ENCODE peak calls at places on chromosomes 12 and 14, in seven cellular contexts. One of them, this sample, is unnamed.
A peak's percentile ranks its signal among the peaks of the same experiment; 100 is the strongest.

GRCh38 chr12:51591020-51591901 is at the start of gene SCN8A:
- DNase-seq in body of pancreas: peak; percentile 31
- DNase-seq in SK-N-SH: peak; percentile 94
- DNase-seq in left ventricle myocardium inferior: peak; percentile 23
- DNase-seq in CD8-positive, alpha-beta T cell: no peak
- DNase-seq in stomach: peak; percentile 36
- DNase-seq in neural progenitor cell: peak; percentile 95
- DNase-seq in this sample: peak; percentile 56

GRCh38 chr12:72612171-72612570 is 340.0 kb downstream of the TRHDE start:
- DNase-seq in body of pancreas: no peak
- DNase-seq in left ventricle myocardium inferior: no peak
- DNase-seq in stomach: no peak
- DNase-seq in CD8-positive, alpha-beta T cell: no peak
- DNase-seq in neural progenitor cell: no peak
- DNase-seq in SK-N-SH: no peak
- DNase-seq in this sample: no peak

GRCh38 chr14:69880851-69881250 is 1.6 kb downstream of the SMOC1 start:
- DNase-seq in body of pancreas: no peak
- DNase-seq in CD8-positive, alpha-beta T cell: no peak
- DNase-seq in SK-N-SH: peak; percentile 46
- DNase-seq in left ventricle myocardium inferior: no peak
- DNase-seq in neural progenitor cell: peak; percentile 10
- DNase-seq in stomach: no peak
- DNase-seq in this sample: no peak

GRCh38 chr12:107436376-107436775 is 249.2 kb upstream of the PWP1 start:
- DNase-seq in SK-N-SH: no peak
- DNase-seq in CD8-positive, alpha-beta T cell: no peak
- DNase-seq in neural progenitor cell: peak; percentile 31
- DNase-seq in body of pancreas: no peak
- DNase-seq in left ventricle myocardium inferior: no peak
- DNase-seq in stomach: no peak
- DNase-seq in this sample: no peak

GRCh38 chr14:106802413-106803364 is 1276.3 kb downstream of the TMEM121 start:
- DNase-seq in body of pancreas: peak; percentile 26
- DNase-seq in CD8-positive, alpha-beta T cell: no peak
- DNase-seq in SK-N-SH: peak; percentile 31
- DNase-seq in left ventricle myocardium inferior: no peak
- DNase-seq in neural progenitor cell: no peak
- DNase-seq in stomach: no peak
- DNase-seq in this sample: peak; percentile 19

GRCh38 chr12:101455685-101456084 is 19.5 kb upstream of the SPIC start:
- DNase-seq in body of pancreas: no peak
- DNase-seq in SK-N-SH: no peak
- DNase-seq in left ventricle myocardium inferior: no peak
- DNase-seq in CD8-positive, alpha-beta T cell: no peak
- DNase-seq in neural progenitor cell: no peak
- DNase-seq in stomach: no peak
- DNase-seq in this sample: no peak

GRCh38 chr12:109864916-109865315 is 15.4 kb downstream of the GLTP start:
- DNase-seq in body of pancreas: peak; percentile 20
- DNase-seq in stomach: no peak
- DNase-seq in neural progenitor cell: no peak
- DNase-seq in left ventricle myocardium inferior: no peak
- DNase-seq in CD8-positive, alpha-beta T cell: no peak
- DNase-seq in SK-N-SH: no peak
- DNase-seq in this sample: no peak

GRCh38 chr14:64880382-64881121 is 845 bp upstream of the SPTB start:
- DNase-seq in neural progenitor cell: peak; percentile 86
- DNase-seq in left ventricle myocardium inferior: peak; percentile 49
- DNase-seq in stomach: peak; percentile 46
- DNase-seq in SK-N-SH: peak; percentile 89
- DNase-seq in body of pancreas: peak; percentile 61
- DNase-seq in CD8-positive, alpha-beta T cell: peak; percentile 22
- DNase-seq in this sample: peak; percentile 65

GRCh38 chr12:6263931-6264330 is 46.6 kb upstream of the PLEKHG6 start:
- DNase-seq in left ventricle myocardium inferior: no peak
- DNase-seq in body of pancreas: no peak
- DNase-seq in neural progenitor cell: no peak
- DNase-seq in CD8-positive, alpha-beta T cell: no peak
- DNase-seq in stomach: no peak
- DNase-seq in SK-N-SH: peak; percentile 68
- DNase-seq in this sample: no peak

GRCh38 chr14:58750321-58751269 is 112.8 kb downstream of the DACT1 start:
- DNase-seq in body of pancreas: no peak
- DNase-seq in SK-N-SH: no peak
- DNase-seq in neural progenitor cell: no peak
- DNase-seq in stomach: no peak
- DNase-seq in left ventricle myocardium inferior: no peak
- DNase-seq in CD8-positive, alpha-beta T cell: no peak
- DNase-seq in this sample: no peak

GRCh38 chr12:62698701-62699101 is 232.1 kb downstream of the MON2 start:
- DNase-seq in body of pancreas: no peak
- DNase-seq in stomach: no peak
- DNase-seq in SK-N-SH: no peak
- DNase-seq in left ventricle myocardium inferior: no peak
- DNase-seq in CD8-positive, alpha-beta T cell: no peak
- DNase-seq in neural progenitor cell: no peak
- DNase-seq in this sample: no peak

GRCh38 chr12:111311011-111311410 is 57.9 kb downstream of the PHETA1 start:
- DNase-seq in SK-N-SH: no peak
- DNase-seq in body of pancreas: no peak
- DNase-seq in neural progenitor cell: no peak
- DNase-seq in CD8-positive, alpha-beta T cell: no peak
- DNase-seq in left ventricle myocardium inferior: no peak
- DNase-seq in stomach: no peak
- DNase-seq in this sample: no peak

GRCh38 chr12:62606654-62607053 is 140.0 kb downstream of the MON2 start:
- DNase-seq in CD8-positive, alpha-beta T cell: no peak
- DNase-seq in stomach: no peak
- DNase-seq in neural progenitor cell: no peak
- DNase-seq in body of pancreas: no peak
- DNase-seq in left ventricle myocardium inferior: no peak
- DNase-seq in SK-N-SH: no peak
- DNase-seq in this sample: no peak

GRCh38 chr14:102071283-102071998 is 15.4 kb downstream of the HSP90AA1 start:
- DNase-seq in SK-N-SH: no peak
- DNase-seq in body of pancreas: no peak
- DNase-seq in stomach: no peak
- DNase-seq in CD8-positive, alpha-beta T cell: no peak
- DNase-seq in neural progenitor cell: no peak
- DNase-seq in left ventricle myocardium inferior: no peak
- DNase-seq in this sample: no peak

GRCh38 chr12:122886851-122887816 is 8.8 kb downstream of the VPS37B start:
- DNase-seq in body of pancreas: no peak
- DNase-seq in left ventricle myocardium inferior: no peak
- DNase-seq in SK-N-SH: no peak
- DNase-seq in CD8-positive, alpha-beta T cell: no peak
- DNase-seq in neural progenitor cell: peak; percentile 52
- DNase-seq in stomach: peak; percentile 46
- DNase-seq in this sample: peak; percentile 73

GRCh38 chr12:120662879-120663278 is 22.5 kb downstream of the CABP1 start:
- DNase-seq in CD8-positive, alpha-beta T cell: no peak
- DNase-seq in SK-N-SH: no peak
- DNase-seq in body of pancreas: no peak
- DNase-seq in left ventricle myocardium inferior: no peak
- DNase-seq in stomach: no peak
- DNase-seq in neural progenitor cell: no peak
- DNase-seq in this sample: peak; percentile 61

DNA sequence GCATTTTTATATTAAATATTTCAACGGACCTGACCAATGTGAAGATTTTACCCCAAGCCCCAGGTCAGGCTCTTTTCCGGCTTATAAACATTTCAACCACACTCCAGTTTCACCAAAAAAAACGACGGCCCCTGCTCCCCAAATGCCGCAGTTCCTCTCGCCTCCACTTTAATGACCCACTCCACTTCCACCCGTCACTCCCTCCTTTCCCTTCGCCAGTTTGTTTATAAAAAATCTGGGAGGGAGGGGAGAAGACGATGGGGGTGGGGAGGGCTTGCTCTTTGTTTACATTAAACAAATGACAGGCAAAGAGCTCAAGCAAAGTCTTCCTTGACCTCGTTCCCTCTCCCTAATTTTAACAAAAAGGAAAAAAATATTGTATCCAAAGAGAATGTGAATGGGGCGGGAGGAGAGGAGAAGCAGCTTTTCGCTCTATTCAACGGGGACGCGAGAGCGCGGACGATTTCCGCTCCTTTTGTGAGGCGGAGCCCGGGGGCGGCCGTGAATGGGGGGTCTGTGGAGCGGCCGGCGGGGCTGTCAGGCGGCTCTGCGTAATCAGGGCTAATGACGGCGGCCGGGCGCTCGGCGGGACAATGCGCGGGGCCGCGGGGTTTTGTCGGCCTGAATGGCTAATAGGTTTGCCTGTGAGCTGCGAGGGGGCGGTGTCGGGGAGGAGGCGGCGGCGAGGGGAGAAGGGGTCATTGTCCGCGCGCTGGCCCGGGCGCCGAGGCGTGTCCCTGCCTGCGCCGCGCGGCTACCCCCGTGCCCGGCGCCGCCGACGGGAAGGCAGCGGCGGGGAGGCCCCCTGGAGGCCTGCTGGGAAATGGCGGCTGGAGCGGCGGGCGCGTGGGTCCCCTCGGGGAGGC is 5.7 kb downstream of the SIX6 start:
- DNase-seq in CD8-positive, alpha-beta T cell: no peak
- DNase-seq in neural progenitor cell: peak; percentile 97
- DNase-seq in left ventricle myocardium inferior: no peak
- DNase-seq in stomach: no peak
- DNase-seq in SK-N-SH: peak; percentile 90
- DNase-seq in body of pancreas: no peak
- DNase-seq in this sample: no peak
- H3K4me3 ChIP-seq in CD8-positive, alpha-beta T cell: no peak overlapping the region
- H3K4me3 ChIP-seq in neural progenitor cell: peak overlapping the region; percentile 50
- H3K4me3 ChIP-seq in left ventricle myocardium inferior: peak overlapping the region; percentile 59
- H3K4me3 ChIP-seq in stomach: peak overlapping the region; percentile 30
- H3K4me3 ChIP-seq in SK-N-SH: peak overlapping the region; percentile 77
- H3K4me3 ChIP-seq in body of pancreas: no peak overlapping the region
- H3K4me3 ChIP-seq in this sample: no peak overlapping the region

DNA sequence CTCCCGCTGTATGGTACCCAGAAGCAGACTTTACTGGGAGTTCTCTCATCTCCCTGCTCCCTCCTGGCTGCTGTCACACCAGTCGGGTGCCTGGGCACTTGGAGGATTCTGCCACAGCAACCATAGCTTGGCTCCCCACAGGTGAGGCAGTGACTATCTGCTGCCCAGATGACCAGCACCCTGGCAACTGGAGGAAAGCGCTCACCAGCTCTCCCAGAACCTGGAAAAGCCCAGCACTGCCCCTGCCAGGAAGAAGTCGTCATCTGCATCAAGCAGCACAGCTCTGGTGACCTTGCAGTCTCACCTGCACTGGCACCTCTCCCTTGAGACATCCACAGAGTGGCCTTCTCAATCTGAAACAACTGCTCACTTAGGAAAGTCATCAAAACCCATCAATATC is 31.9 kb upstream of the TC2N start:
- DNase-seq in SK-N-SH: no peak
- DNase-seq in stomach: peak; percentile 70
- DNase-seq in neural progenitor cell: no peak
- DNase-seq in CD8-positive, alpha-beta T cell: no peak
- DNase-seq in body of pancreas: peak; percentile 88
- DNase-seq in left ventricle myocardium inferior: no peak
- DNase-seq in this sample: no peak
- TF ChIP-seq CTCF in SK-N-SH: peak; percentile 29
- TF ChIP-seq CTCF in stomach: no peak
- TF ChIP-seq CTCF in neural progenitor cell: no peak
- TF ChIP-seq CTCF in CD8-positive, alpha-beta T cell: no peak
- TF ChIP-seq CTCF in body of pancreas: no peak
- TF ChIP-seq CTCF in left ventricle myocardium inferior: no peak
- TF ChIP-seq CTCF in this sample: no peak

GRCh38 chr14:20386276-20386855 is 26.9 kb downstream of the TEP1 start:
- DNase-seq in left ventricle myocardium inferior: no peak
- DNase-seq in stomach: no peak
- DNase-seq in SK-N-SH: no peak
- DNase-seq in body of pancreas: no peak
- DNase-seq in neural progenitor cell: no peak
- DNase-seq in CD8-positive, alpha-beta T cell: no peak
- DNase-seq in this sample: no peak

GRCh38 chr14:20387577-20387976 is 25.7 kb downstream of the TEP1 start:
- DNase-seq in stomach: no peak
- DNase-seq in neural progenitor cell: no peak
- DNase-seq in body of pancreas: no peak
- DNase-seq in SK-N-SH: no peak
- DNase-seq in CD8-positive, alpha-beta T cell: no peak
- DNase-seq in left ventricle myocardium inferior: no peak
- DNase-seq in this sample: no peak

GRCh38 chr14:20388159-20388558 is 25.1 kb downstream of the TEP1 start:
- DNase-seq in SK-N-SH: no peak
- DNase-seq in body of pancreas: no peak
- DNase-seq in stomach: no peak
- DNase-seq in neural progenitor cell: peak; percentile 41
- DNase-seq in CD8-positive, alpha-beta T cell: no peak
- DNase-seq in left ventricle myocardium inferior: no peak
- DNase-seq in this sample: no peak

DNA sequence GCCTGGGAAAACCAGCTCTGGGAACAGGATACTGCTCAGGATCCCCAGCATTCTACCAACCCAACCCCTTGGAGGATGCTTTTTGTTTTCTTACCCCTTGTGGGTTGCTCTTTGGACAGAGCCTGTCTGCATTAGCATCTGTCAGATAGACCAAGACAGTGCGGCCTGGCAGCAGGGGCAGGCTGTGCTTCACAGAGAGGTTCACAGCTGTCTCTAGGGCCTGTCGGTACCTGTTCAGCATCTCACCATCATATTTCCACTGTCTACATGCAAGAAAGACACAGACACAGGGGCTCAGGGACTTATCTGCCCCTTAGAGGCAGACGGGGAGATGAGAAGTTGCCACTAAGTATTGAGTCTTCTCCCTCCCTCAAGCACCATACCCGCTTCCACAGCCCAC is 21.8 kb downstream of the TEP1 start:
- DNase-seq in neural progenitor cell: no peak
- DNase-seq in left ventricle myocardium inferior: no peak
- DNase-seq in body of pancreas: no peak
- DNase-seq in CD8-positive, alpha-beta T cell: no peak
- DNase-seq in stomach: no peak
- DNase-seq in SK-N-SH: no peak
- DNase-seq in this sample: no peak
- H3K36me3 ChIP-seq in neural progenitor cell: no peaks in the 10 kb centered on the region
- H3K36me3 ChIP-seq in left ventricle myocardium inferior: peaks cover 96% of the 10 kb centered on the region
- H3K36me3 ChIP-seq in body of pancreas: peaks cover 12% of the 10 kb centered on the region
- H3K36me3 ChIP-seq in CD8-positive, alpha-beta T cell: peaks cover 58% of the 10 kb centered on the region
- H3K36me3 ChIP-seq in stomach: peaks cover 94% of the 10 kb centered on the region
- H3K36me3 ChIP-seq in SK-N-SH: peaks cover 49% of the 10 kb centered on the region
- H3K36me3 ChIP-seq in this sample: peaks cover 41% of the 10 kb centered on the region

DNA sequence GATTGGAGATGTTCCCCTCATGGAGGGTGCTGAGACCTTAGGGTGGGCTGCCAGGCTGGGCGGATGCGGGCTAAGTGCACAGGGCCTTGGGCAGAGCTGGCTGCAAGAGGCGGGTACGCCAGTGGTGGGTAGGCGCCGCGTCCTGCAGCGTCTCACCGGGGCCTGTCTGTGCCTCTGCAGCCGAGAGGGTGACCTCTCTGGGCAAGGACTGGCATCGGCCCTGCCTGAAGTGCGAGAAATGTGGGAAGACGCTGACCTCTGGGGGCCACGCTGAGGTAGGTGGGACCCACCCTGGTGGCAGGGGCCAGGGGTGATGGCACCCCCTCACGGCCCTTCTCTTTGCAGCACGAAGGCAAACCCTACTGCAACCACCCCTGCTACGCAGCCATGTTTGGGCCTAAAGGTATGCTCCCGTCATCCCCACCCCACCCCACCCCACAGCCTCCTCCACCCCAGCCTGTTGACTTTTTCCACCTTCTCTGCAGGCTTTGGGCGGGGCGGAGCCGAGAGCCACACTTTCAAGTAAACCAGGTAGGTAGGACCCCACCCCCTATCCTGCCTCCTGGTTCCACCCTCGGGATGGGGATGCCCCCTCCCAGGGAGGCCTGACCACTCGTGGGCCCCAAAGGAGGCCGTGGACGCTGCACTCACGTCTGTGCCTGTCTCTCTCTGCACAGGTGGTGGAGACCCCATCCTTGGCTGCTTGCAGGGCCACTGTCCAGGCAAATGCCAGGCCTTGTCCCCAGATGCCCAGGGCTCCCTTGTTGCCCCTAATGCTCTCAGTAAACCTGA is 1.5 kb downstream of the CRIP1 start:
- DNase-seq in neural progenitor cell: no peak
- DNase-seq in body of pancreas: no peak
- DNase-seq in CD8-positive, alpha-beta T cell: no peak
- DNase-seq in left ventricle myocardium inferior: peak; percentile 26
- DNase-seq in SK-N-SH: no peak
- DNase-seq in stomach: no peak
- DNase-seq in this sample: no peak
- H3K4me3 ChIP-seq in neural progenitor cell: peak overlapping the region; percentile 42
- H3K4me3 ChIP-seq in body of pancreas: no peak overlapping the region
- H3K4me3 ChIP-seq in CD8-positive, alpha-beta T cell: peak overlapping the region; percentile 96
- H3K4me3 ChIP-seq in left ventricle myocardium inferior: peak overlapping the region; percentile 87
- H3K4me3 ChIP-seq in SK-N-SH: no peak overlapping the region
- H3K4me3 ChIP-seq in stomach: peak overlapping the region; percentile 42
- H3K4me3 ChIP-seq in this sample: peak overlapping the region; percentile 77

This sample was measured in GM06990.